ENCODE peak calls at places on chromosomes 13 and 19, in six cellular contexts. B is stomach, L is transverse colon, A is ovary, K is K562, E is A549. Q is an unnamed sample.

GRCh38 chr13:40508112-40508511 is 158.3 kb downstream of the FOXO1 start:
- DNase-seq in E (peak; percentile 51), K (no peak), L (no peak), A (no peak), B (no peak), Q (no peak)

GRCh38 chr13:24254151-24254810 is 55.1 kb upstream of the C1QTNF9 start:
- DNase-seq in A (no peak), L (no peak), E (no peak), B (no peak), K (no peak), Q (no peak)

GRCh38 chr13:90951663-90952062 is 395.8 kb upstream of the MIR17HG start:
- DNase-seq in L (no peak), K (no peak), A (no peak), E (peak; percentile 49), B (no peak), Q (no peak)

GRCh38 chr19:18496167-18496979 is 25.5 kb downstream of the ELL start:
- DNase-seq in E (peak; percentile 28), L (peak; percentile 73), B (peak; percentile 89), K (peak; percentile 73), A (no peak), Q (peak; percentile 86)

GRCh38 chr19:58474291-58474996 is 1.7 kb upstream of the ZNF446 start:
- DNase-seq in B (no peak), K (no peak), A (no peak), E (no peak), L (no peak), Q (no peak)

GRCh38 chr19:28823338-28823961 is 389.5 kb downstream of the UQCRFS1 start:
- DNase-seq in K (no peak), B (no peak), E (no peak), A (no peak), L (no peak), Q (no peak)

GRCh38 chr19:32767951-32768679 is 48.5 kb downstream of the TDRD12 start:
- DNase-seq in B (no peak), E (no peak), L (no peak), K (no peak), A (no peak), Q (no peak)

GRCh38 chr13:19150226-19150625 is 31.4 kb downstream of the TUBA3C start:
- DNase-seq in L (no peak), K (no peak), B (no peak), E (no peak), A (no peak), Q (no peak)

GRCh38 chr19:38093587-38093986 is 130.4 kb downstream of the DPF1 start:
- DNase-seq in A (no peak), K (no peak), L (no peak), E (no peak), B (no peak), Q (peak; percentile 42)

GRCh38 chr19:5224480-5224879 is 116.1 kb downstream of the PTPRS start:
- DNase-seq in A (no peak), L (no peak), B (no peak), E (no peak), K (no peak), Q (no peak)

GRCh38 chr19:14555918-14556661 is 15.8 kb downstream of the NDUFB7 start:
- DNase-seq in K (no peak), B (no peak), L (no peak), E (no peak), A (no peak), Q (no peak)

GRCh38 chr19:1840541-1841115 is 7.7 kb downstream of the REXO1 start:
- DNase-seq in K (peak; percentile 54), B (no peak), E (no peak), A (no peak), L (no peak), Q (peak; percentile 61)

GRCh38 chr19:988081-988480 is 3.9 kb downstream of the WDR18 start:
- DNase-seq in K (no peak), E (no peak), L (no peak), A (no peak), B (no peak), Q (no peak)

GRCh38 chr13:50724913-50725312 is 118.6 kb downstream of the DLEU7 start:
- DNase-seq in L (no peak), K (no peak), B (no peak), A (no peak), E (no peak), Q (no peak)

GRCh38 chr19:13060233-13060963 is 42.3 kb downstream of the LYL1 start:
- DNase-seq in A (peak; percentile 72), K (no peak), B (no peak), L (peak; percentile 35), E (no peak), Q (peak; percentile 54)

GRCh38 chr13:46207828-46208227 is 3.9 kb upstream of the LRRC63 start:
- DNase-seq in K (no peak), E (no peak), A (no peak), B (no peak), L (no peak), Q (no peak)

GRCh38 chr19:38721977-38722773 is 22.1 kb downstream of the CAPN12 start:
- DNase-seq in E (no peak), B (peak; percentile 60), K (no peak), L (no peak), A (no peak), Q (no peak)

GRCh38 chr19:1154731-1155351 is 19.2 kb downstream of the SBNO2 start:
- DNase-seq in B (peak; percentile 87), E (peak; percentile 84), L (peak; percentile 89), K (no peak), A (peak; percentile 82), Q (peak; percentile 96)

GRCh38 chr19:30029721-30030510 is 87.9 kb downstream of the URI1 start:
- DNase-seq in B (no peak), A (no peak), L (no peak), K (no peak), E (peak; percentile 54), Q (no peak)

GRCh38 chr13:81048026-81048461 is 707.1 kb upstream of the SPRY2 start:
- DNase-seq in B (no peak), L (no peak), A (no peak), K (no peak), E (no peak), Q (no peak)

DNA sequence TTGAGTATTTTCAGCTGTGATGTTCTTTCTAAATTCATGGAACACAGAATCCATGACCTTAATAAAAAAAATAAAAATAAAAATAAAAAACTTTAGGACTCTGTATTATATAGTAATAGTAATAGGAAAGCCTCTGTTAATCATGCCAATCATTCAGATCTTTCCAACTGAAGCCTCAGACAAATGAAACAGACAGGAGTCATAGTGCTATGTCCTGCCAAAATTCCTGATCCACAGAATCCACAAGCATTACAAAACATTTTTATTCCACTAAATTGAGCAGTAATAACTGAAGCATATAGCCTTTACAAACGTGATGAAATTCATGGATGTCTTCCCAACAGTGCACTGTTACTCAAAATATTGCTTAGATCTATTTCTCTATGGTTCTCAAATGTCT is 820.6 kb upstream of the PCDH9 start:
- DNase-seq in A (no peak), E (no peak), L (no peak), B (no peak), K (no peak), Q (no peak)
- TF ChIP-seq EP300 in A (no peak), E (no peak), L (no peak), B (no peak), K (no peak), Q (no peak)

GRCh38 chr19:16111909-16112752 is 442 bp downstream of the RAB8A start:
- DNase-seq in B (no peak), L (peak; percentile 21), K (no peak), E (no peak), A (no peak), Q (no peak)

GRCh38 chr19:16113727-16114126 is 2.0 kb downstream of the RAB8A start:
- DNase-seq in K (no peak), B (no peak), E (no peak), L (no peak), A (no peak), Q (no peak)

GRCh38 chr19:16111160-16111908 is at the start of gene RAB8A:
- DNase-seq in K (peak; percentile 99), A (peak; percentile 100), E (peak; percentile 98), L (peak; percentile 99), B (peak; percentile 99), Q (peak; percentile 100)

GRCh38 chr19:16115309-16116039 is 3.8 kb downstream of the RAB8A start:
- DNase-seq in K (no peak), B (no peak), L (peak; percentile 51), E (no peak), A (no peak), Q (no peak)

GRCh38 chr19:16112778-16113177 is 1.1 kb downstream of the RAB8A start:
- DNase-seq in B (no peak), L (no peak), K (peak; percentile 68), A (no peak), E (no peak), Q (no peak)
- H3K4me1 ChIP-seq in B (peaks cover 65% of the 10 kb centered on the region), L (peaks cover 34% of the 10 kb centered on the region), K (peaks cover 22% of the 10 kb centered on the region), A (peaks cover 8% of the 10 kb centered on the region), E (peaks cover 13% of the 10 kb centered on the region), Q (peaks cover 50% of the 10 kb centered on the region)

GRCh38 chr19:43768273-43769050 is 12.3 kb downstream of the KCNN4 start:
- DNase-seq in E (no peak), A (no peak), K (no peak), B (peak; percentile 48), L (peak; percentile 71), Q (no peak)
- H3K27ac ChIP-seq in E (no peak overlapping the region), A (no peak overlapping the region), K (peak overlapping the region; percentile 21), B (peak overlapping the region; percentile 17), L (peak overlapping the region; percentile 56), Q (peak overlapping the region; percentile 70)

GRCh38 chr19:42075616-42076374 is at the start of gene ZNF574:
- DNase-seq in L (peak; percentile 98), B (peak; percentile 98), E (peak; percentile 100), K (peak; percentile 98), A (peak; percentile 98), Q (peak; percentile 98)
- TF ChIP-seq EP300 in L (no peak), B (no peak), E (no peak), K (no peak), A (no peak), Q (no peak)

DNA sequence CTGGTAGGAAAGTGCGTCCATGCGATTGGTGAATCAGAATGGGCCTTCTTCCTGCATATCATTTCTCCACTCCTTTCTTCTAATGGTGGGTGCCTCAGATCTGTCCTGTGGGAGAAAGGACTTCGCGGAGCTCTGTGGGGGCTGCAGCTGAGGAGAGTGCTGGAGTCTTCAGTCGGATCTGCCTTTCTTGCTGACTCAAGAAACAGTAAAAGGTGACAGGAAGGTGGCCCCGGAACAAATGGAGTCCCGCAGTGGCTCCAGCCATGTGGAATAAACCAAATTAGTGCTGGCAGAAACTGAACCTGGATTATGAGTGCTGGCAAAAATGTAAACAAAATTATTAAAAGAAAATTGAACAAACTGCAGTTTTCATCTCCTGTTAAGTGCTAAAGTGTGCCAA is 15.1 kb upstream of the GAS6 start:
- DNase-seq in B (no peak), L (no peak), A (no peak), K (no peak), E (no peak), Q (no peak)
- H3K4me1 ChIP-seq in B (peaks cover 34% of the 10 kb centered on the region), L (peaks cover 2% of the 10 kb centered on the region), A (peaks cover 7% of the 10 kb centered on the region), K (peaks cover 18% of the 10 kb centered on the region), E (no peaks in the 10 kb centered on the region), Q (peaks cover 40% of the 10 kb centered on the region)

GRCh38 chr19:43504426-43505185 is at the start of gene PHLDB3:
- DNase-seq in E (no peak), K (no peak), A (peak; percentile 66), B (peak; percentile 50), L (peak; percentile 60), Q (peak; percentile 30)
- H3K27ac ChIP-seq in E (peak within 1 kb of the TSS; percentile 93), K (peak within 1 kb of the TSS; percentile 65), A (peak within 1 kb of the TSS; percentile 61), B (peak within 1 kb of the TSS; percentile 89), L (peak within 1 kb of the TSS; percentile 86), Q (peak within 1 kb of the TSS; percentile 90)